ENCODE peak calls at places on chromosome X, in seven cellular contexts. C is activated T-helper 1 cell treated with Interleukin-2 at 50 U/mL for 16 hours; S is tibial nerve; G is stimulated activated CD8-positive, alpha-beta memory T cell treated with anti-CD3 and anti-CD28 coated beads, Interleukin-12 subunit alpha, Interleukin-12 subunit beta, amount 100 ng/mL, for 1 hour; D is stimulated activated effector memory CD8-positive, alpha-beta T cell treated with anti-CD3 and anti-CD28 coated beads, Interleukin-12 subunit alpha, Interleukin-12 subunit beta, amount 100 ng/mL, for 72 hours; P is NCI-H1930; E is T-helper 2 cell. V is an unnamed sample.

GRCh38 chrX:53186363-53186762 is 38.6 kb downstream of the KDM5C start:
- DNase-seq in C (no peak), S (no peak), G (no peak), D (no peak), P (no peak), E (no peak), V (no peak)

GRCh38 chrX:22314692-22315091 is 42.0 kb downstream of the CBLL2 start:
- DNase-seq in C (no peak), S (no peak), G (no peak), D (no peak), P (no peak), E (no peak), V (no peak)

GRCh38 chrX:18809641-18810040 is 102.2 kb downstream of the PPEF1 start:
- DNase-seq in C (no peak), S (no peak), G (no peak), D (no peak), P (no peak), E (no peak), V (no peak)

GRCh38 chrX:131741103-131741581 is 197.3 kb downstream of the OR13H1 start:
- DNase-seq in C (peak; percentile 66), S (no peak), G (no peak), D (no peak), P (no peak), E (no peak), V (no peak)

GRCh38 chrX:148609766-148610698 is 109.6 kb downstream of the AFF2 start:
- DNase-seq in C (no peak), S (no peak), G (no peak), D (no peak), P (no peak), E (no peak), V (no peak)

GRCh38 chrX:17968367-17968766 is 107.3 kb upstream of the RAI2 start:
- DNase-seq in C (no peak), S (no peak), G (no peak), D (no peak), P (peak; percentile 44), E (no peak), V (no peak)

GRCh38 chrX:29851971-29852605 is 363.3 kb upstream of the MAGEB2 start:
- DNase-seq in C (no peak), S (no peak), G (no peak), D (no peak), P (no peak), E (no peak), V (no peak)

GRCh38 chrX:20973038-20973437 is 401.2 kb upstream of the CNKSR2 start:
- DNase-seq in C (no peak), S (no peak), G (no peak), D (no peak), P (no peak), E (no peak), V (no peak)

GRCh38 chrX:150099316-150099715 is 161.0 kb upstream of the EOLA2 start:
- DNase-seq in C (no peak), S (no peak), G (no peak), D (no peak), P (no peak), E (no peak), V (no peak)

GRCh38 chrX:115616943-115617563 is 56.1 kb downstream of the PLS3 start:
- DNase-seq in C (no peak), S (no peak), G (no peak), D (no peak), P (no peak), E (no peak), V (no peak)

GRCh38 chrX:65846974-65847373 is 179.5 kb downstream of the MSN start:
- DNase-seq in C (no peak), S (no peak), G (no peak), D (no peak), P (no peak), E (no peak), V (no peak)

GRCh38 chrX:50115973-50116372 is 84.8 kb downstream of the AKAP4 start:
- DNase-seq in C (no peak), S (no peak), G (no peak), D (no peak), P (no peak), E (no peak), V (no peak)

GRCh38 chrX:154470914-154471568 is 8.0 kb downstream of the LAGE3 start:
- DNase-seq in C (no peak), S (no peak), G (no peak), D (no peak), P (no peak), E (no peak), V (no peak)

GRCh38 chrX:121322159-121322558 is 274.7 kb downstream of the GLUD2 start:
- DNase-seq in C (no peak), S (no peak), G (no peak), D (no peak), P (no peak), E (no peak), V (no peak)

GRCh38 chrX:109822861-109823260 is 89.8 kb upstream of the ACSL4 start:
- DNase-seq in C (no peak), S (no peak), G (no peak), D (no peak), P (no peak), E (no peak), V (no peak)

GRCh38 chrX:120559799-120560198 is 963 bp downstream of the CUL4B start:
- DNase-seq in C (no peak), S (no peak), G (no peak), D (no peak), P (no peak), E (no peak), V (no peak)

GRCh38 chrX:20267924-20268701 is 1.4 kb upstream of the RPS6KA3 start:
- DNase-seq in C (no peak), S (peak; percentile 37), G (no peak), D (peak; percentile 48), P (no peak), E (no peak), V (peak; percentile 7)

GRCh38 chrX:7147431-7147977 is at the start of gene STS:
- DNase-seq in C (peak; percentile 33), S (peak; percentile 4), G (no peak), D (peak; percentile 56), P (peak; percentile 37), E (no peak), V (peak; percentile 9)

GRCh38 chrX:45824471-45824870 is 623.8 kb upstream of the DIPK2B start:
- DNase-seq in C (no peak), S (no peak), G (no peak), D (no peak), P (no peak), E (no peak), V (no peak)

GRCh38 chrX:48834383-48834709 is 1.1 kb downstream of the PCSK1N start:
- DNase-seq in C (no peak), S (no peak), G (no peak), D (no peak), P (no peak), E (no peak), V (no peak)

GRCh38 chrX:50903387-50904027 is 7.0 kb upstream of the BMP15 start:
- DNase-seq in C (no peak), S (no peak), G (no peak), D (no peak), P (no peak), E (no peak), V (no peak)

GRCh38 chrX:110992611-110993010 is 103.4 kb upstream of the PAK3 start:
- DNase-seq in C (no peak), S (no peak), G (no peak), D (no peak), P (no peak), E (no peak), V (no peak)

GRCh38 chrX:23623797-23624196 is 43.5 kb upstream of the PRDX4 start:
- DNase-seq in C (no peak), S (no peak), G (no peak), D (no peak), P (no peak), E (no peak), V (no peak)

GRCh38 chrX:1468250-1468772 is 15.6 kb upstream of the ASMTL start:
- DNase-seq in C (peak; percentile 66), S (no peak), G (peak; percentile 71), D (peak; percentile 94), P (no peak), E (peak; percentile 48), V (peak; percentile 69)

GRCh38 chrX:8289523-8289922 is 118.5 kb upstream of the VCX2 start:
- DNase-seq in C (no peak), S (no peak), G (no peak), D (no peak), P (no peak), E (no peak), V (no peak)

V was measured in activated CD4-positive, alpha-beta T cell treated with anti-CD3 and anti-CD28 coated beads for 1 hour.